ENCODE peak calls at places on chromosomes 16 and 17, in ten cellular contexts. O, P, Y, M, T, N, X, I, R and C are unnamed samples.

GRCh38 chr17:77769215-77769614 is 189.3 kb upstream of the TNRC6C start:
- DNase-seq in O (no peak), P (no peak), Y (no peak), M (no peak), T (no peak), N (no peak), X (no peak), I (no peak), R (no peak), C (no peak)

GRCh38 chr16:5058476-5058875 is 7.3 kb downstream of the C16orf89 start:
- DNase-seq in O (no peak), P (no peak), Y (no peak), M (peak), T (no peak), N (peak), X (no peak), I (no peak), R (no peak), C (no peak)

GRCh38 chr16:72639494-72639893 is 408.4 kb downstream of the ZFHX3 start:
- DNase-seq in O (no peak), P (no peak), Y (no peak), M (no peak), T (no peak), N (no peak), X (no peak), I (no peak), R (no peak), C (no peak)

GRCh38 chr16:50547340-50547865 is 793 bp upstream of the NKD1 start:
- DNase-seq in O (no peak), P (peak), Y (no peak), M (peak), T (peak), N (peak), X (peak), I (no peak), R (peak), C (peak)

GRCh38 chr16:86294535-86294934 is 215.8 kb upstream of the FOXF1 start:
- DNase-seq in O (peak), P (no peak), Y (no peak), M (no peak), T (no peak), N (no peak), X (no peak), I (no peak), R (no peak), C (no peak)

GRCh38 chr16:28974007-28974436 is 556 bp upstream of the SPNS1 start:
- DNase-seq in O (peak), P (peak), Y (no peak), M (peak), T (peak), N (peak), X (no peak), I (peak), R (peak), C (no peak)

GRCh38 chr16:85202631-85203461 is 90.6 kb upstream of the CIBAR2 start:
- DNase-seq in O (peak), P (peak), Y (no peak), M (peak), T (peak), N (peak), X (no peak), I (no peak), R (no peak), C (no peak)

GRCh38 chr17:19237389-19238166 is 412 bp downstream of the EPN2 start:
- DNase-seq in O (no peak), P (no peak), Y (no peak), M (peak), T (peak), N (peak), X (peak), I (peak), R (peak), C (no peak)

GRCh38 chr17:77546772-77547201 is 406.0 kb downstream of the SEC14L1 start:
- DNase-seq in O (no peak), P (no peak), Y (no peak), M (no peak), T (no peak), N (peak), X (no peak), I (no peak), R (peak), C (no peak)

GRCh38 chr17:48427598-48427997 is 2.4 kb downstream of the SKAP1 start:
- DNase-seq in O (no peak), P (no peak), Y (no peak), M (no peak), T (no peak), N (no peak), X (peak), I (no peak), R (peak), C (peak)

GRCh38 chr17:66691644-66692500 is 143.0 kb upstream of the CACNG5 start:
- DNase-seq in O (peak), P (no peak), Y (no peak), M (no peak), T (peak), N (no peak), X (peak), I (no peak), R (no peak), C (no peak)

GRCh38 chr17:58120195-58120822 is 27.9 kb upstream of the OR4D1 start:
- DNase-seq in O (peak), P (no peak), Y (no peak), M (peak), T (no peak), N (no peak), X (peak), I (no peak), R (peak), C (peak)

GRCh38 chr16:82773018-82773417 is 146.2 kb downstream of the CDH13 start:
- DNase-seq in O (no peak), P (no peak), Y (no peak), M (no peak), T (no peak), N (no peak), X (no peak), I (no peak), R (no peak), C (no peak)

GRCh38 chr16:3767333-3767977 is 50.1 kb upstream of the TRAP1 start:
- DNase-seq in O (no peak), P (no peak), Y (no peak), M (no peak), T (no peak), N (no peak), X (no peak), I (no peak), R (no peak), C (no peak)

GRCh38 chr16:88504489-88505404 is 51.7 kb downstream of the ZFPM1 start:
- DNase-seq in O (no peak), P (no peak), Y (no peak), M (no peak), T (no peak), N (no peak), X (no peak), I (no peak), R (no peak), C (no peak)

GRCh38 chr17:48002208-48002919 is 31.5 kb downstream of the CDK5RAP3 start:
- DNase-seq in O (peak), P (no peak), Y (no peak), M (no peak), T (no peak), N (no peak), X (no peak), I (no peak), R (peak), C (no peak)

GRCh38 chr16:18983565-18984424 is at the start of gene TMC7:
- DNase-seq in O (peak), P (peak), Y (no peak), M (peak), T (peak), N (peak), X (no peak), I (peak), R (peak), C (no peak)

GRCh38 chr16:6957676-6958075 is 375.0 kb upstream of the RBFOX1 start:
- DNase-seq in O (no peak), P (no peak), Y (no peak), M (no peak), T (no peak), N (no peak), X (no peak), I (no peak), R (no peak), C (no peak)

GRCh38 chr17:17505151-17505550 is 9.0 kb upstream of the RASD1 start:
- DNase-seq in O (no peak), P (no peak), Y (no peak), M (no peak), T (peak), N (no peak), X (no peak), I (no peak), R (no peak), C (no peak)

GRCh38 chr17:76672270-76672851 is 28.8 kb upstream of the ST6GALNAC1 start:
- DNase-seq in O (no peak), P (no peak), Y (no peak), M (no peak), T (no peak), N (no peak), X (no peak), I (no peak), R (no peak), C (no peak)

GRCh38 chr17:59842901-59843652 is 49.7 kb downstream of the TUBD1 start:
- DNase-seq in O (peak), P (peak), Y (no peak), M (peak), T (no peak), N (no peak), X (peak), I (no peak), R (no peak), C (no peak)

GRCh38 chr17:21042434-21043295 is at the start of gene USP22:
- DNase-seq in O (no peak), P (no peak), Y (peak), M (no peak), T (no peak), N (peak), X (no peak), I (no peak), R (no peak), C (no peak)

GRCh38 chr16:57810197-57811024 is 8.1 kb upstream of the KIFC3 start:
- DNase-seq in O (no peak), P (peak), Y (peak), M (no peak), T (peak), N (no peak), X (peak), I (no peak), R (peak), C (peak)
- H3K27ac ChIP-seq in O (no peak), P (peak), Y (no peak), M (no peak), T (no peak), N (no peak), X (peak), I (no peak), R (peak), C (no peak)

DNA sequence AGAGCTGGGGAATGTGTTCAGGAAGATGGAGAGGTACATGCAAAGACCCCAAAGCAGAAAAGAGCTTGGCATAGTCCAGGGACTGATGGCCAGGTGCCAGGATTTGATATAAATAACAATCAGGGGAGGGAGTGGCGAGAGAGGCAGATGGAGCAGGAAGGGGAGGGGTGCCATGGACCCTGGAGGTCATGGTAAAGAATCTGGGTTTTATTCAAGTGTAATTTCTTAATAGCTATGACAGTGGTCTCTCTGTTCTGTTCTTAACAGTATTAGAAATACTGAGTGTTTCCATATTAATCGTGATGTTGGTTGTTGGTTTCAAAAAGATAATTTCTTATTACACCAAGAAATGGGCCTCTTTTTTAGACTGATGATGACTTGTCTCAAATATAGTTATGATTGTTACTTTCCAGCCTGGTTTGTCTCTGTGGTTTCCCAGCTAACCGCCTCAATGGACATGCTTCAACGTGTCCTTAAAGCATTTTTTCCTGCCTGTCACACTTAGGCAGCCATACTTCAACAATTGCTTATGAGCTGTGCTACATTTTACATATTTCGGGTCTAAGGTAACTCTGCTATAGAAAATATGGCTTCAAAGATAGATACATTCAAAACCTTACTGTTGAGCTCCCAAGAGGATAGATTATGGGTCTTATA is 49.4 kb downstream of the MYH10 start:
- DNase-seq in O (no peak), P (no peak), Y (no peak), M (no peak), T (no peak), N (peak), X (no peak), I (no peak), R (no peak), C (no peak)
- H3K27ac ChIP-seq in O (no peak), P (no peak), Y (peak), M (peak), T (no peak), N (peak), X (no peak), I (no peak), R (no peak), C (no peak)

DNA sequence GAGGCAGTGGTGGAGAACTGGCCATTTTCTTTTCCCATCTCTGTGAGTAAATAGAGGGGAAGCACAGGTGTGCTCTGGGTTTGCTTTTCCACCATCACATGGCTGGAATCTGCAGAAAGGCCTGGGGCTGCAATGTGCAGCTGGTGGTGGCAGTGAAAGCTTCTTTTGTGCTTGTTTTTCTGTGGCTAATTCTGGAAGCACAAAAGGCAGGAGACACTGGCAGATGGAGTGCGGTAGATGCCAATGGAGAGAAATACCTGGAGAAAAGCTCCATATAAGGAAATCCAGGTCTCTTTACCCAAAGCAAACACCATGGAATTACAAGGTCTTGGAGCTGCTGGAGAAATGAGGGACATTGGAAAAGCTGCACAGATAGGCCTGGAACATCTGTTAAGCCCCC is 146.9 kb downstream of the HAPSTR1 start:
- DNase-seq in O (no peak), P (peak), Y (no peak), M (no peak), T (no peak), N (no peak), X (no peak), I (no peak), R (no peak), C (no peak)
- H3K27ac ChIP-seq in O (no peak), P (no peak), Y (no peak), M (no peak), T (no peak), N (no peak), X (no peak), I (no peak), R (no peak), C (no peak)

GRCh38 chr17:57089391-57089790 is 4.3 kb downstream of the AKAP1 start:
- DNase-seq in O (no peak), P (no peak), Y (no peak), M (no peak), T (no peak), N (no peak), X (no peak), I (no peak), R (no peak), C (no peak)
- H3K27ac ChIP-seq in O (no peak), P (peak), Y (peak), M (peak), T (no peak), N (no peak), X (no peak), I (no peak), R (no peak), C (no peak)